ENCODE peak calls at places on chromosomes 2 and 18, in six cellular contexts. One of them, this sample, is unnamed.

GRCh38 chr2:203782262-203782976 is 76.0 kb downstream of the CD28 start:
- DNase-seq in K562: peak
- DNase-seq in H1: peak
- DNase-seq in GM12878: no peak
- DNase-seq in SK-N-SH: peak
- DNase-seq in HepG2: peak
- DNase-seq in this sample: peak

GRCh38 chr2:11310212-11310611 is 34.2 kb downstream of the ROCK2 start:
- DNase-seq in K562: no peak
- DNase-seq in HepG2: peak
- DNase-seq in H1: no peak
- DNase-seq in SK-N-SH: no peak
- DNase-seq in GM12878: no peak
- DNase-seq in this sample: no peak

GRCh38 chr2:19363474-19363778 is 5.0 kb upstream of the OSR1 start:
- DNase-seq in HepG2: no peak
- DNase-seq in SK-N-SH: no peak
- DNase-seq in K562: no peak
- DNase-seq in H1: no peak
- DNase-seq in GM12878: no peak
- DNase-seq in this sample: no peak

GRCh38 chr2:95051636-95052035 is 26.1 kb downstream of the MAL start:
- DNase-seq in K562: no peak
- DNase-seq in SK-N-SH: no peak
- DNase-seq in H1: no peak
- DNase-seq in HepG2: no peak
- DNase-seq in GM12878: no peak
- DNase-seq in this sample: no peak

GRCh38 chr18:54261894-54262293 is 7.4 kb upstream of the POLI start:
- DNase-seq in H1: no peak
- DNase-seq in K562: peak
- DNase-seq in HepG2: no peak
- DNase-seq in GM12878: peak
- DNase-seq in SK-N-SH: no peak
- DNase-seq in this sample: no peak

GRCh38 chr2:98008415-98008814 is 12.7 kb upstream of the TMEM131 start:
- DNase-seq in H1: no peak
- DNase-seq in SK-N-SH: no peak
- DNase-seq in HepG2: no peak
- DNase-seq in K562: no peak
- DNase-seq in GM12878: no peak
- DNase-seq in this sample: no peak

GRCh38 chr2:190528521-190529001 is 6.0 kb downstream of the NEMP2 start:
- DNase-seq in GM12878: no peak
- DNase-seq in H1: no peak
- DNase-seq in HepG2: peak
- DNase-seq in SK-N-SH: no peak
- DNase-seq in K562: no peak
- DNase-seq in this sample: no peak

GRCh38 chr2:52639692-52640091 is 1127.9 kb upstream of the CHAC2 start:
- DNase-seq in K562: no peak
- DNase-seq in GM12878: no peak
- DNase-seq in H1: no peak
- DNase-seq in SK-N-SH: no peak
- DNase-seq in HepG2: no peak
- DNase-seq in this sample: no peak

GRCh38 chr18:36412778-36413177 is 115.3 kb downstream of the FHOD3 start:
- DNase-seq in SK-N-SH: peak
- DNase-seq in HepG2: peak
- DNase-seq in H1: no peak
- DNase-seq in K562: peak
- DNase-seq in GM12878: no peak
- DNase-seq in this sample: peak

GRCh38 chr18:59233017-59233410 is 13.1 kb downstream of the GRP start:
- DNase-seq in SK-N-SH: no peak
- DNase-seq in H1: no peak
- DNase-seq in K562: no peak
- DNase-seq in HepG2: no peak
- DNase-seq in GM12878: no peak
- DNase-seq in this sample: no peak

GRCh38 chr2:63580651-63581050 is 7.6 kb downstream of the WDPCP start:
- DNase-seq in K562: no peak
- DNase-seq in GM12878: no peak
- DNase-seq in H1: no peak
- DNase-seq in SK-N-SH: no peak
- DNase-seq in HepG2: no peak
- DNase-seq in this sample: no peak

GRCh38 chr2:71602115-71602495 is 148.7 kb downstream of the DYSF start:
- DNase-seq in GM12878: no peak
- DNase-seq in H1: no peak
- DNase-seq in SK-N-SH: no peak
- DNase-seq in K562: no peak
- DNase-seq in HepG2: no peak
- DNase-seq in this sample: no peak

GRCh38 chr2:180980943-180981898 is 816 bp downstream of the UBE2E3 start:
- DNase-seq in GM12878: no peak
- DNase-seq in H1: no peak
- DNase-seq in HepG2: no peak
- DNase-seq in K562: peak
- DNase-seq in SK-N-SH: no peak
- DNase-seq in this sample: no peak

GRCh38 chr2:119005565-119005964 is 63.6 kb downstream of the MARCO start:
- DNase-seq in K562: no peak
- DNase-seq in HepG2: no peak
- DNase-seq in GM12878: no peak
- DNase-seq in H1: no peak
- DNase-seq in SK-N-SH: no peak
- DNase-seq in this sample: no peak

GRCh38 chr18:76496200-76496890 is 1.3 kb upstream of the ZNF516 start:
- DNase-seq in HepG2: peak
- DNase-seq in K562: peak
- DNase-seq in H1: no peak
- DNase-seq in SK-N-SH: peak
- DNase-seq in GM12878: no peak
- DNase-seq in this sample: peak

GRCh38 chr18:14912967-14913366 is 165.0 kb downstream of the ANKRD30B start:
- DNase-seq in GM12878: no peak
- DNase-seq in SK-N-SH: no peak
- DNase-seq in H1: no peak
- DNase-seq in HepG2: no peak
- DNase-seq in K562: no peak
- DNase-seq in this sample: no peak

GRCh38 chr18:51211552-51211951 is 14.1 kb upstream of the MEX3C start:
- DNase-seq in HepG2: peak
- DNase-seq in SK-N-SH: no peak
- DNase-seq in H1: no peak
- DNase-seq in K562: peak
- DNase-seq in GM12878: peak
- DNase-seq in this sample: no peak

GRCh38 chr2:77652499-77652898 is 130.3 kb upstream of the LRRTM4 start:
- DNase-seq in GM12878: no peak
- DNase-seq in SK-N-SH: no peak
- DNase-seq in H1: no peak
- DNase-seq in K562: no peak
- DNase-seq in HepG2: no peak
- DNase-seq in this sample: no peak

GRCh38 chr2:11839916-11840315 is 93.5 kb downstream of the LPIN1 start:
- DNase-seq in HepG2: no peak
- DNase-seq in K562: no peak
- DNase-seq in GM12878: no peak
- DNase-seq in H1: no peak
- DNase-seq in SK-N-SH: no peak
- DNase-seq in this sample: no peak

GRCh38 chr18:63578357-63578958 is 8.7 kb upstream of the SERPINB13 start:
- DNase-seq in K562: peak
- DNase-seq in SK-N-SH: peak
- DNase-seq in H1: no peak
- DNase-seq in GM12878: no peak
- DNase-seq in HepG2: peak
- DNase-seq in this sample: peak

GRCh38 chr2:148817210-148817708 is 57.8 kb upstream of the KIF5C start:
- DNase-seq in H1: no peak
- DNase-seq in K562: no peak
- DNase-seq in HepG2: no peak
- DNase-seq in SK-N-SH: peak
- DNase-seq in GM12878: no peak
- DNase-seq in this sample: no peak
- TF ChIP-seq EP300 in H1: no peak
- TF ChIP-seq EP300 in K562: no peak
- TF ChIP-seq EP300 in HepG2: no peak
- TF ChIP-seq EP300 in SK-N-SH: peak
- TF ChIP-seq EP300 in GM12878: no peak
- TF ChIP-seq EP300 in this sample: no peak

GRCh38 chr2:211860224-211860623 is 678.4 kb downstream of the ERBB4 start:
- DNase-seq in K562: no peak
- DNase-seq in HepG2: no peak
- DNase-seq in H1: no peak
- DNase-seq in GM12878: no peak
- DNase-seq in SK-N-SH: peak
- DNase-seq in this sample: no peak
- TF ChIP-seq USF2 in K562: no peak
- TF ChIP-seq USF2 in HepG2: no peak
- TF ChIP-seq USF2 in H1: no peak
- TF ChIP-seq USF2 in GM12878: no peak
- TF ChIP-seq USF2 in SK-N-SH: no peak
- TF ChIP-seq USF2 in this sample: no peak

DNA sequence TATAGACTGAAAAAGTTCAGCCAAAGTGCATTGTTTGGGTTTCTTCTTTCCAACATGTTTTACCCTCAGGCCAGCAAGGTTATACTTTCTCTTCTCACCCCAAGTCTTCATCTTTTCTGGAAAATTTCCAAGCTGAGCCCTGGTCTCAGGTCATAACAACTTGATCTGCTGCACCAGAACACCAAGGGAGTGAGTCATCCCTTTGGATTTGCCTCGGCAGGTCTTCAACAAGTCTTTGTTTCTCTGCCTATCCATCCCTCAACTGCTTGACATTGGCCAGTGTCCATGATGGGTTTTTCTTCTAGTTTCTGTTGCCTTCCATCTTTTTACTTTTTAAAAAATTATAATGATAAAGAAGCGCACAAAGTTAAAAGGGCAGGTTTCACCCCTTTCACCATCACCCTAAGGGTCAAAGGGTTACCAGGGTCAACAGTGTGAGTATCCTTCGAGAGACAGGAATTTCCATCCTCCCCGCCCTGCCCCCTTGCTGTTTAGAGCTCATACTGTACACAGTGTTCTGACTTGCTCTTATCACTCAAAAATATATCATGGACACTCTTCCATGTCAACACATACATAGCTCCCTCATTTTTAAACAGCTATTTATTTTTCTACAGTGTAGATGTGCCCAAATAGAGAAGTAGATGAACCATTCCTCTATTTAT is 5.7 kb upstream of the SPATS2L start:
- DNase-seq in K562: peak
- DNase-seq in SK-N-SH: no peak
- DNase-seq in GM12878: no peak
- DNase-seq in HepG2: no peak
- DNase-seq in H1: no peak
- DNase-seq in this sample: peak
- TF ChIP-seq MAX in K562: no peak
- TF ChIP-seq MAX in SK-N-SH: no peak
- TF ChIP-seq MAX in GM12878: no peak
- TF ChIP-seq MAX in HepG2: no peak
- TF ChIP-seq MAX in H1: no peak
- TF ChIP-seq MAX in this sample: no peak

DNA sequence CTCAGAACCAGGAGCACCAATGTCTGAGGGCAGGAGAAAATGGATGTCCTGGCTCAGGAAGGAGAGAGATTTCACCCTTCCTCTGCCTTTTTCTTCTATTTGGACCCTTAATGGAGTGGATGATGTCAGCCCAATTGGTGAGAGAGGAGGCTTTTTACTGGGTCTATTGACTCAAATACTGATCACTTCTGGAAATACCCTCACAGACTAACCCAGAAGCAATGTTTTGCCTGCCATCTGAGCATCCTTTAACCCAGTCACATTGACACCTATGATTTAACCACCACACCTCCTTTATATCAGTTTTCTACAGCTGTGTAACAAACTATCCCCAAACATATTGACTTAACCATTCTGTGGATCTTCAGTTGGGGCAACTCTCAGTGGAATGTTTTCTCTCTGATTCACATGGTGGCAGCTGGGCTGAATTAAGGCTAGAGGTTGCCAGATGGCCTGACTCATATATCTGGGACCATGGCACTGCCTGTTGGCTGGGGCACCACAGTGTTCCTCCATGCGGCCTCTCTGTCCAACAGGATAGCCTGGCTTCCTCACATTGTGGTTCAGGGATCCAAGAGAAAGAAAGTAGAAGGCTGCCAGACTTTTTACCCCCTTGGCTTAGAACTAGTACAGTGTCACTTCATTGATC is 18.2 kb upstream of the MBOAT2 start:
- DNase-seq in K562: no peak
- DNase-seq in SK-N-SH: no peak
- DNase-seq in GM12878: no peak
- DNase-seq in HepG2: no peak
- DNase-seq in H1: no peak
- DNase-seq in this sample: no peak
- TF ChIP-seq EP300 in K562: no peak
- TF ChIP-seq EP300 in SK-N-SH: no peak
- TF ChIP-seq EP300 in GM12878: no peak
- TF ChIP-seq EP300 in HepG2: no peak
- TF ChIP-seq EP300 in H1: no peak
- TF ChIP-seq EP300 in this sample: no peak

GRCh38 chr2:55153564-55154315 is 78.4 kb downstream of the CLHC1 start:
- DNase-seq in K562: no peak
- DNase-seq in H1: no peak
- DNase-seq in HepG2: no peak
- DNase-seq in GM12878: no peak
- DNase-seq in SK-N-SH: no peak
- DNase-seq in this sample: no peak
- TF ChIP-seq USF2 in K562: no peak
- TF ChIP-seq USF2 in H1: no peak
- TF ChIP-seq USF2 in HepG2: no peak
- TF ChIP-seq USF2 in GM12878: no peak
- TF ChIP-seq USF2 in SK-N-SH: no peak
- TF ChIP-seq USF2 in this sample: no peak

DNA sequence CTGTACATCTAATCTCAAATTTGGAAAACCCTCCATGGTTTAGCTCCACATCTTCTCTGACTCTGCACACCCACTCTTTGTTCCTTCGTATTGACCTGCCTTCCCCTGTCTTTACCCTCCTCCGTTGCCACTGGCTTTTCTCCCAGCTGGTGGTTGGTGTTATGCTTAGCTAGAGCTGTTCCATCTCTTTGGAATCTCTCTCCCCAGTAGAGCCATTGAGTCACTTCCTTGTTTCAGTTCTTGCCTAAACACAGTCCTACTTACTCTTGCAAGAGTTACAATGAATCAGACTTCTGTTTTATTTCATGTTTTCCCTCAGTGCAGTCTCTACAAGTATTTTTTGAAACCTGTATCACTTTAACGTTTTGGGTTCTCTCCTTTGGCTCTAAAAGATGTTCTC is 263.9 kb downstream of the LTBP1 start:
- DNase-seq in GM12878: no peak
- DNase-seq in HepG2: no peak
- DNase-seq in H1: no peak
- DNase-seq in K562: peak
- DNase-seq in SK-N-SH: no peak
- DNase-seq in this sample: peak
- TF ChIP-seq MAX in GM12878: no peak
- TF ChIP-seq MAX in HepG2: no peak
- TF ChIP-seq MAX in H1: no peak
- TF ChIP-seq MAX in K562: no peak
- TF ChIP-seq MAX in SK-N-SH: peak
- TF ChIP-seq MAX in this sample: no peak